ENCODE peak calls at places on chromosome 18, in seven cellular contexts. M is brain microvascular endothelial cell, L is left lung, S is HL-60, J is thyroid gland, I is bronchial epithelial cell, C is BE2C. Z is an unnamed sample.

GRCh38 chr18:10927980-10928605 is 221.3 kb downstream of the PIEZO2 start:
- DNase-seq in M (no peak), L (no peak), S (no peak), J (no peak), I (no peak), C (no peak), Z (no peak)

GRCh38 chr18:11259421-11259820 is 110.1 kb upstream of the PIEZO2 start:
- DNase-seq in M (no peak), L (peak; percentile 55), S (no peak), J (peak; percentile 16), I (no peak), C (peak; percentile 30), Z (no peak)

GRCh38 chr18:11989966-11990380 is 8.7 kb downstream of the IMPA2 start:
- DNase-seq in M (no peak), L (peak; percentile 32), S (no peak), J (peak; percentile 92), I (no peak), C (no peak), Z (no peak)

GRCh38 chr18:61991836-61992235 is 99.0 kb upstream of the RNF152 start:
- DNase-seq in M (no peak), L (no peak), S (peak; percentile 0), J (no peak), I (no peak), C (no peak), Z (no peak)

GRCh38 chr18:21598726-21599584 is 1.5 kb downstream of the ESCO1 start:
- DNase-seq in M (no peak), L (no peak), S (peak; percentile 78), J (no peak), I (no peak), C (no peak), Z (no peak)

GRCh38 chr18:56060967-56061541 is 473.1 kb upstream of the TCF4 start:
- DNase-seq in M (no peak), L (no peak), S (no peak), J (no peak), I (no peak), C (no peak), Z (no peak)

GRCh38 chr18:38923136-38923535 is 1357.5 kb upstream of the CELF4 start:
- DNase-seq in M (no peak), L (no peak), S (no peak), J (no peak), I (peak; percentile 18), C (no peak), Z (no peak)

GRCh38 chr18:9973461-9973860 is 59.6 kb downstream of the VAPA start:
- DNase-seq in M (no peak), L (no peak), S (no peak), J (no peak), I (no peak), C (no peak), Z (no peak)

GRCh38 chr18:9612215-9612830 is 2.0 kb downstream of the PPP4R1 start:
- DNase-seq in M (no peak), L (no peak), S (peak; percentile 67), J (peak; percentile 40), I (peak; percentile 84), C (peak; percentile 14), Z (no peak)

GRCh38 chr18:2893056-2893455 is 46.2 kb downstream of the EMILIN2 start:
- DNase-seq in M (no peak), L (no peak), S (no peak), J (no peak), I (no peak), C (no peak), Z (no peak)

GRCh38 chr18:49364821-49365220 is 95.6 kb downstream of the DYM start:
- DNase-seq in M (no peak), L (no peak), S (no peak), J (no peak), I (peak; percentile 72), C (no peak), Z (no peak)

GRCh38 chr18:72375628-72376027 is 168.5 kb downstream of the CBLN2 start:
- DNase-seq in M (peak; percentile 7), L (no peak), S (no peak), J (no peak), I (no peak), C (no peak), Z (no peak)

GRCh38 chr18:1559563-1559962 is 654.9 kb downstream of the ADCYAP1 start:
- DNase-seq in M (no peak), L (no peak), S (no peak), J (no peak), I (no peak), C (no peak), Z (no peak)
- TF ChIP-seq CTCF in M (no peak), L (no peak), S (no peak), J (no peak), I (no peak), C (no peak), Z (no peak)

GRCh38 chr18:35131387-35132283 is 90.4 kb downstream of the MAPRE2 start:
- DNase-seq in M (no peak), L (no peak), S (no peak), J (no peak), I (no peak), C (no peak), Z (no peak)
- TF ChIP-seq CTCF in M (no peak), L (no peak), S (no peak), J (no peak), I (no peak), C (no peak), Z (no peak)

DNA sequence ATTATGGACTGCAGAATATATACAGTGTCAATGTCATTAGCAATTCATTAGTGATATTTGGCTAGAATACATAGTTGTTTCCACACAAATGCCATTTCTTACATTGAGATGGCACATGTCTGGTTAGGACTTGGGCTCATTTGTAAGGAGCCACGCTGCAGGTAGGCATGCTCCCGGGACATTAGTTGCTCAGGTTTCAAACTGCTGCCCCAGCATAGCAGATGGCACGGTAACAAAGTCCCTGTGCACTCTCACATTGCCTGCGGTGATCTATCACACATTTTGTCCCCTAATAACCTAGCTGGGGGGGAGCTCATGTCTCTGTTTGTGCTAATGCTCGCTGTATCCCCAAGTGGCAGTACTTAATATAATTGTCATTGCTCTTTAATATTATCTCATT is 185.1 kb downstream of the NEDD4L start:
- DNase-seq in M (no peak), L (no peak), S (no peak), J (no peak), I (no peak), C (no peak), Z (no peak)
- TF ChIP-seq CTCF in M (no peak), L (no peak), S (no peak), J (no peak), I (no peak), C (no peak), Z (no peak)

GRCh38 chr18:47775961-47776360 is 154.5 kb downstream of the SMAD2 start:
- DNase-seq in M (no peak), L (no peak), S (no peak), J (peak; percentile 60), I (peak; percentile 9), C (no peak), Z (no peak)
- TF ChIP-seq CTCF in M (peak; percentile 21), L (no peak), S (no peak), J (peak; percentile 69), I (no peak), C (peak; percentile 45), Z (peak; percentile 38)

GRCh38 chr18:33744032-33744697 is 166.1 kb downstream of the ASXL3 start:
- DNase-seq in M (no peak), L (no peak), S (no peak), J (no peak), I (no peak), C (no peak), Z (no peak)
- TF ChIP-seq CTCF in M (peak; percentile 32), L (no peak), S (no peak), J (no peak), I (no peak), C (peak; percentile 23), Z (no peak)

GRCh38 chr18:74496508-74497307 is 545 bp downstream of the CNDP2 start:
- DNase-seq in M (peak; percentile 43), L (peak; percentile 70), S (peak; percentile 63), J (peak; percentile 75), I (peak; percentile 6), C (peak; percentile 58), Z (no peak)
- TF ChIP-seq CTCF in M (peak; percentile 31), L (no peak), S (no peak), J (peak; percentile 11), I (peak; percentile 3), C (no peak), Z (no peak)

Z was measured in D721Med.